ENCODE peak calls at places on chromosomes 2 and 18, in four cellular contexts. One of them, this sample, is unnamed.

GRCh38 chr2:65377556-65378307 is 54.7 kb downstream of the SPRED2 start:
- DNase-seq in renal cortical epithelial cell: peak
- DNase-seq in kidney tubule cell: peak
- DNase-seq in neuronal stem cell: no peak
- DNase-seq in this sample: no peak

GRCh38 chr2:75607988-75608683 is 38.4 kb upstream of the MRPL19 start:
- DNase-seq in renal cortical epithelial cell: peak
- DNase-seq in neuronal stem cell: peak
- DNase-seq in kidney tubule cell: peak
- DNase-seq in this sample: no peak

GRCh38 chr18:21167641-21168372 is 56.2 kb upstream of the ROCK1 start:
- DNase-seq in renal cortical epithelial cell: peak
- DNase-seq in neuronal stem cell: peak
- DNase-seq in kidney tubule cell: peak
- DNase-seq in this sample: peak

GRCh38 chr2:17373041-17373440 is 145.2 kb downstream of the RAD51AP2 start:
- DNase-seq in kidney tubule cell: no peak
- DNase-seq in renal cortical epithelial cell: peak
- DNase-seq in neuronal stem cell: no peak
- DNase-seq in this sample: no peak

GRCh38 chr2:54546925-54547324 is 90.8 kb downstream of the SPTBN1 start:
- DNase-seq in kidney tubule cell: no peak
- DNase-seq in neuronal stem cell: no peak
- DNase-seq in renal cortical epithelial cell: peak
- DNase-seq in this sample: no peak

GRCh38 chr2:67613227-67613626 is 216.1 kb downstream of the ETAA1 start:
- DNase-seq in renal cortical epithelial cell: no peak
- DNase-seq in kidney tubule cell: no peak
- DNase-seq in neuronal stem cell: no peak
- DNase-seq in this sample: no peak

GRCh38 chr2:235063501-235063961 is 111.7 kb downstream of the SH3BP4 start:
- DNase-seq in renal cortical epithelial cell: no peak
- DNase-seq in kidney tubule cell: no peak
- DNase-seq in neuronal stem cell: no peak
- DNase-seq in this sample: no peak

GRCh38 chr18:32328379-32328778 is 138.5 kb downstream of the MEP1B start:
- DNase-seq in renal cortical epithelial cell: no peak
- DNase-seq in kidney tubule cell: peak
- DNase-seq in neuronal stem cell: no peak
- DNase-seq in this sample: no peak

GRCh38 chr2:62140785-62141740 is 54.9 kb upstream of the B3GNT2 start:
- DNase-seq in kidney tubule cell: no peak
- DNase-seq in renal cortical epithelial cell: no peak
- DNase-seq in neuronal stem cell: no peak
- DNase-seq in this sample: no peak

GRCh38 chr18:69968073-69968472 is 20.4 kb upstream of the CD226 start:
- DNase-seq in renal cortical epithelial cell: no peak
- DNase-seq in neuronal stem cell: no peak
- DNase-seq in kidney tubule cell: no peak
- DNase-seq in this sample: no peak

GRCh38 chr2:240455719-240456606 is 20.5 kb downstream of the GPC1 start:
- DNase-seq in renal cortical epithelial cell: no peak
- DNase-seq in neuronal stem cell: no peak
- DNase-seq in kidney tubule cell: no peak
- DNase-seq in this sample: no peak

GRCh38 chr18:32019251-32019943 is 772 bp downstream of the RNF125 start:
- DNase-seq in renal cortical epithelial cell: peak
- DNase-seq in neuronal stem cell: peak
- DNase-seq in kidney tubule cell: peak
- DNase-seq in this sample: peak

GRCh38 chr18:22977847-22978701 is 44.9 kb downstream of the RBBP8 start:
- DNase-seq in neuronal stem cell: no peak
- DNase-seq in kidney tubule cell: peak
- DNase-seq in renal cortical epithelial cell: peak
- DNase-seq in this sample: no peak

GRCh38 chr2:177429688-177430325 is 37.2 kb downstream of the AGPS start:
- DNase-seq in kidney tubule cell: peak
- DNase-seq in renal cortical epithelial cell: peak
- DNase-seq in neuronal stem cell: no peak
- DNase-seq in this sample: no peak

GRCh38 chr18:63823516-63824219 is 48.5 kb downstream of the SERPINB7 start:
- DNase-seq in neuronal stem cell: no peak
- DNase-seq in kidney tubule cell: no peak
- DNase-seq in renal cortical epithelial cell: no peak
- DNase-seq in this sample: peak

GRCh38 chr2:154623819-154624218 is 74.7 kb upstream of the KCNJ3 start:
- DNase-seq in kidney tubule cell: peak
- DNase-seq in neuronal stem cell: peak
- DNase-seq in renal cortical epithelial cell: peak
- DNase-seq in this sample: peak

GRCh38 chr2:233413529-233414272 is 59.4 kb downstream of the DGKD start:
- DNase-seq in kidney tubule cell: peak
- DNase-seq in renal cortical epithelial cell: peak
- DNase-seq in neuronal stem cell: no peak
- DNase-seq in this sample: no peak

This sample was measured in iPS DF 6.9.